ENCODE peak calls at places on chromosomes 11 and 22, in four cellular contexts. P, X, A and N are unnamed samples.

GRCh38 chr11:23090659-23091058 is 230.4 kb upstream of the CCDC179 start:
- DNase-seq in P (no peak), X (no peak), A (no peak), N (no peak)

GRCh38 chr11:103175461-103176129 is 66.4 kb downstream of the DYNC2H1 start:
- DNase-seq in P (no peak), X (no peak), A (no peak), N (no peak)

GRCh38 chr11:19359425-19360000 is 118.8 kb upstream of the E2F8 start:
- DNase-seq in P (peak), X (no peak), A (peak), N (no peak)

GRCh38 chr11:12457030-12457600 is 79.7 kb downstream of the PARVA start:
- DNase-seq in P (peak), X (no peak), A (peak), N (no peak)

GRCh38 chr11:57639321-57640067 is 10.2 kb downstream of the YPEL4 start:
- DNase-seq in P (peak), X (peak), A (no peak), N (peak)

GRCh38 chr22:46115755-46116490 is 34.4 kb upstream of the PPARA start:
- DNase-seq in P (no peak), X (no peak), A (no peak), N (no peak)

GRCh38 chr11:107840120-107840479 is 18.5 kb downstream of the SLC35F2 start:
- DNase-seq in P (no peak), X (no peak), A (no peak), N (no peak)

GRCh38 chr11:76291576-76292526 is 85.5 kb upstream of the WNT11 start:
- DNase-seq in P (no peak), X (no peak), A (no peak), N (no peak)

GRCh38 chr22:46432164-46433068 is 96.9 kb downstream of the TRMU start:
- DNase-seq in P (no peak), X (no peak), A (no peak), N (no peak)

GRCh38 chr11:72975778-72976520 is 161.7 kb downstream of the ATG16L2 start:
- DNase-seq in P (peak), X (peak), A (peak), N (peak)

GRCh38 chr22:30239421-30240405 is 6.8 kb downstream of the LIF start:
- DNase-seq in P (no peak), X (no peak), A (no peak), N (no peak)

GRCh38 chr11:60771146-60771545 is 14.0 kb upstream of the MS4A10 start:
- DNase-seq in P (no peak), X (no peak), A (no peak), N (no peak)

GRCh38 chr11:3164540-3165151 is 464 bp downstream of the OSBPL5 start:
- DNase-seq in P (peak), X (no peak), A (no peak), N (no peak)

GRCh38 chr11:73271936-73272679 is at the start of gene P2RY6:
- DNase-seq in P (peak), X (no peak), A (no peak), N (no peak)

GRCh38 chr11:36164522-36165250 is 124.5 kb downstream of the COMMD9 start:
- DNase-seq in P (peak), X (no peak), A (no peak), N (no peak)

GRCh38 chr11:20374746-20375305 is 11.3 kb downstream of the HTATIP2 start:
- DNase-seq in P (peak), X (no peak), A (no peak), N (no peak)

GRCh38 chr11:2718817-2719438 is 19.1 kb upstream of the KCNQ1OT1 start:
- DNase-seq in P (no peak), X (no peak), A (no peak), N (no peak)

GRCh38 chr11:64580387-64580786 is 10.6 kb upstream of the SLC22A12 start:
- DNase-seq in P (no peak), X (no peak), A (no peak), N (no peak)

GRCh38 chr11:7596975-7597391 is 76.3 kb downstream of the CYB5R2 start:
- DNase-seq in P (no peak), X (no peak), A (no peak), N (no peak)

GRCh38 chr22:45975266-45976161 is 1.4 kb downstream of the WNT7B start:
- DNase-seq in P (no peak), X (no peak), A (no peak), N (no peak)

GRCh38 chr11:21180194-21180593 is 510.8 kb downstream of the NELL1 start:
- DNase-seq in P (no peak), X (no peak), A (no peak), N (no peak)

GRCh38 chr22:17672417-17672991 is 33.9 kb downstream of the BCL2L13 start:
- DNase-seq in P (no peak), X (peak), A (no peak), N (no peak)

GRCh38 chr22:29154364-29155048 is 51.2 kb upstream of the EMID1 start:
- DNase-seq in P (peak), X (peak), A (no peak), N (peak)

GRCh38 chr22:48925450-48925849 is 902.2 kb downstream of the BRD1 start:
- DNase-seq in P (no peak), X (no peak), A (no peak), N (no peak)

GRCh38 chr11:100684101-100685065 is 2.7 kb upstream of the ARHGAP42 start:
- DNase-seq in P (peak), X (no peak), A (no peak), N (no peak)

GRCh38 chr22:22935546-22936157 is 48.0 kb downstream of the IGLL5 start:
- DNase-seq in P (no peak), X (no peak), A (no peak), N (no peak)